ENCODE peak calls at places on chromosomes 12 and 14, in eight cellular contexts. One of them, this sample, is unnamed.

GRCh38 chr14:32709072-32709471 is 229.6 kb upstream of the NPAS3 start:
- DNase-seq in A172: peak; percentile 74
- DNase-seq in CD4-positive, alpha-beta T cell: no peak
- DNase-seq in germinal center: no peak
- DNase-seq in stimulated activated CD4-positive, alpha-beta T cell treated with anti-CD3 and anti-CD28 coated beads, Interleukin-15, amount 100 ng/mL, for 24 hours: no peak
- DNase-seq in heart left ventricle: no peak
- DNase-seq in stimulated activated naive CD4-positive, alpha-beta T cell: no peak
- DNase-seq in non-pigmented ciliary epithelial cell: peak; percentile 63
- DNase-seq in this sample: no peak

GRCh38 chr14:75896341-75896740 is 85.5 kb downstream of the TGFB3 start:
- DNase-seq in non-pigmented ciliary epithelial cell: no peak
- DNase-seq in stimulated activated CD4-positive, alpha-beta T cell treated with anti-CD3 and anti-CD28 coated beads, Interleukin-15, amount 100 ng/mL, for 24 hours: no peak
- DNase-seq in heart left ventricle: no peak
- DNase-seq in A172: no peak
- DNase-seq in germinal center: no peak
- DNase-seq in stimulated activated naive CD4-positive, alpha-beta T cell: no peak
- DNase-seq in CD4-positive, alpha-beta T cell: no peak
- DNase-seq in this sample: no peak

GRCh38 chr12:43835656-43836454 is at the start of gene TMEM117:
- DNase-seq in CD4-positive, alpha-beta T cell: peak; percentile 43
- DNase-seq in stimulated activated CD4-positive, alpha-beta T cell treated with anti-CD3 and anti-CD28 coated beads, Interleukin-15, amount 100 ng/mL, for 24 hours: peak; percentile 72
- DNase-seq in stimulated activated naive CD4-positive, alpha-beta T cell: peak; percentile 58
- DNase-seq in heart left ventricle: peak; percentile 88
- DNase-seq in A172: peak; percentile 37
- DNase-seq in non-pigmented ciliary epithelial cell: no peak
- DNase-seq in germinal center: peak; percentile 71
- DNase-seq in this sample: peak; percentile 59

GRCh38 chr14:69423279-69423678 is 24.8 kb downstream of the SLC39A9 start:
- DNase-seq in germinal center: no peak
- DNase-seq in CD4-positive, alpha-beta T cell: no peak
- DNase-seq in stimulated activated CD4-positive, alpha-beta T cell treated with anti-CD3 and anti-CD28 coated beads, Interleukin-15, amount 100 ng/mL, for 24 hours: no peak
- DNase-seq in heart left ventricle: no peak
- DNase-seq in stimulated activated naive CD4-positive, alpha-beta T cell: no peak
- DNase-seq in non-pigmented ciliary epithelial cell: no peak
- DNase-seq in A172: no peak
- DNase-seq in this sample: no peak

GRCh38 chr14:77991128-77991772 is 178.9 kb upstream of the NRXN3 start:
- DNase-seq in CD4-positive, alpha-beta T cell: no peak
- DNase-seq in A172: no peak
- DNase-seq in non-pigmented ciliary epithelial cell: no peak
- DNase-seq in stimulated activated naive CD4-positive, alpha-beta T cell: no peak
- DNase-seq in germinal center: no peak
- DNase-seq in stimulated activated CD4-positive, alpha-beta T cell treated with anti-CD3 and anti-CD28 coated beads, Interleukin-15, amount 100 ng/mL, for 24 hours: no peak
- DNase-seq in heart left ventricle: no peak
- DNase-seq in this sample: no peak

GRCh38 chr14:100283984-100284881 is 22.0 kb downstream of the SLC25A29 start:
- DNase-seq in heart left ventricle: no peak
- DNase-seq in stimulated activated naive CD4-positive, alpha-beta T cell: no peak
- DNase-seq in germinal center: no peak
- DNase-seq in non-pigmented ciliary epithelial cell: no peak
- DNase-seq in stimulated activated CD4-positive, alpha-beta T cell treated with anti-CD3 and anti-CD28 coated beads, Interleukin-15, amount 100 ng/mL, for 24 hours: no peak
- DNase-seq in A172: no peak
- DNase-seq in CD4-positive, alpha-beta T cell: no peak
- DNase-seq in this sample: no peak

GRCh38 chr12:13425766-13426165 is 229.2 kb downstream of the EMP1 start:
- DNase-seq in non-pigmented ciliary epithelial cell: peak; percentile 61
- DNase-seq in germinal center: no peak
- DNase-seq in A172: peak; percentile 66
- DNase-seq in CD4-positive, alpha-beta T cell: no peak
- DNase-seq in stimulated activated naive CD4-positive, alpha-beta T cell: no peak
- DNase-seq in stimulated activated CD4-positive, alpha-beta T cell treated with anti-CD3 and anti-CD28 coated beads, Interleukin-15, amount 100 ng/mL, for 24 hours: no peak
- DNase-seq in heart left ventricle: no peak
- DNase-seq in this sample: no peak

GRCh38 chr12:49503674-49504180 is 35.1 kb upstream of the KCNH3 start:
- DNase-seq in heart left ventricle: no peak
- DNase-seq in stimulated activated CD4-positive, alpha-beta T cell treated with anti-CD3 and anti-CD28 coated beads, Interleukin-15, amount 100 ng/mL, for 24 hours: no peak
- DNase-seq in germinal center: no peak
- DNase-seq in non-pigmented ciliary epithelial cell: no peak
- DNase-seq in CD4-positive, alpha-beta T cell: no peak
- DNase-seq in A172: peak; percentile 63
- DNase-seq in stimulated activated naive CD4-positive, alpha-beta T cell: no peak
- DNase-seq in this sample: peak; percentile 20

GRCh38 chr14:81157431-81157830 is 63.3 kb downstream of the GTF2A1 start:
- DNase-seq in non-pigmented ciliary epithelial cell: no peak
- DNase-seq in stimulated activated naive CD4-positive, alpha-beta T cell: no peak
- DNase-seq in A172: no peak
- DNase-seq in stimulated activated CD4-positive, alpha-beta T cell treated with anti-CD3 and anti-CD28 coated beads, Interleukin-15, amount 100 ng/mL, for 24 hours: no peak
- DNase-seq in CD4-positive, alpha-beta T cell: no peak
- DNase-seq in heart left ventricle: no peak
- DNase-seq in germinal center: no peak
- DNase-seq in this sample: no peak

GRCh38 chr12:110563702-110564470 is 19.2 kb downstream of the PPTC7 start:
- DNase-seq in A172: no peak
- DNase-seq in germinal center: no peak
- DNase-seq in heart left ventricle: no peak
- DNase-seq in stimulated activated CD4-positive, alpha-beta T cell treated with anti-CD3 and anti-CD28 coated beads, Interleukin-15, amount 100 ng/mL, for 24 hours: no peak
- DNase-seq in non-pigmented ciliary epithelial cell: no peak
- DNase-seq in CD4-positive, alpha-beta T cell: no peak
- DNase-seq in stimulated activated naive CD4-positive, alpha-beta T cell: no peak
- DNase-seq in this sample: no peak

GRCh38 chr12:50621435-50622304 is 116.9 kb downstream of the DIP2B start:
- DNase-seq in heart left ventricle: no peak
- DNase-seq in stimulated activated CD4-positive, alpha-beta T cell treated with anti-CD3 and anti-CD28 coated beads, Interleukin-15, amount 100 ng/mL, for 24 hours: no peak
- DNase-seq in A172: no peak
- DNase-seq in stimulated activated naive CD4-positive, alpha-beta T cell: no peak
- DNase-seq in CD4-positive, alpha-beta T cell: no peak
- DNase-seq in non-pigmented ciliary epithelial cell: no peak
- DNase-seq in germinal center: no peak
- DNase-seq in this sample: no peak

GRCh38 chr14:30974628-30975027 is 50.8 kb upstream of the AP4S1 start:
- DNase-seq in A172: no peak
- DNase-seq in germinal center: no peak
- DNase-seq in stimulated activated naive CD4-positive, alpha-beta T cell: no peak
- DNase-seq in non-pigmented ciliary epithelial cell: no peak
- DNase-seq in stimulated activated CD4-positive, alpha-beta T cell treated with anti-CD3 and anti-CD28 coated beads, Interleukin-15, amount 100 ng/mL, for 24 hours: no peak
- DNase-seq in heart left ventricle: no peak
- DNase-seq in CD4-positive, alpha-beta T cell: no peak
- DNase-seq in this sample: no peak

GRCh38 chr12:7989827-7990491 is 42.6 kb upstream of the FOXJ2 start:
- DNase-seq in stimulated activated naive CD4-positive, alpha-beta T cell: no peak
- DNase-seq in stimulated activated CD4-positive, alpha-beta T cell treated with anti-CD3 and anti-CD28 coated beads, Interleukin-15, amount 100 ng/mL, for 24 hours: peak; percentile 84
- DNase-seq in germinal center: no peak
- DNase-seq in non-pigmented ciliary epithelial cell: no peak
- DNase-seq in CD4-positive, alpha-beta T cell: peak; percentile 66
- DNase-seq in heart left ventricle: peak; percentile 41
- DNase-seq in A172: no peak
- DNase-seq in this sample: no peak

GRCh38 chr14:93693914-93694313 is 94.4 kb downstream of the PRIMA1 start:
- DNase-seq in heart left ventricle: no peak
- DNase-seq in germinal center: no peak
- DNase-seq in A172: no peak
- DNase-seq in stimulated activated naive CD4-positive, alpha-beta T cell: no peak
- DNase-seq in non-pigmented ciliary epithelial cell: no peak
- DNase-seq in CD4-positive, alpha-beta T cell: no peak
- DNase-seq in stimulated activated CD4-positive, alpha-beta T cell treated with anti-CD3 and anti-CD28 coated beads, Interleukin-15, amount 100 ng/mL, for 24 hours: no peak
- DNase-seq in this sample: no peak

GRCh38 chr12:22046090-22046967 is at the start of gene CMAS:
- DNase-seq in CD4-positive, alpha-beta T cell: peak; percentile 72
- DNase-seq in heart left ventricle: peak; percentile 86
- DNase-seq in germinal center: peak; percentile 83
- DNase-seq in stimulated activated CD4-positive, alpha-beta T cell treated with anti-CD3 and anti-CD28 coated beads, Interleukin-15, amount 100 ng/mL, for 24 hours: peak; percentile 89
- DNase-seq in A172: peak; percentile 64
- DNase-seq in non-pigmented ciliary epithelial cell: no peak
- DNase-seq in stimulated activated naive CD4-positive, alpha-beta T cell: peak; percentile 78
- DNase-seq in this sample: peak; percentile 83

GRCh38 chr12:113231275-113232231 is 10.3 kb downstream of the TPCN1 start:
- DNase-seq in CD4-positive, alpha-beta T cell: no peak
- DNase-seq in germinal center: no peak
- DNase-seq in A172: peak; percentile 94
- DNase-seq in stimulated activated naive CD4-positive, alpha-beta T cell: no peak
- DNase-seq in non-pigmented ciliary epithelial cell: peak; percentile 81
- DNase-seq in heart left ventricle: no peak
- DNase-seq in stimulated activated CD4-positive, alpha-beta T cell treated with anti-CD3 and anti-CD28 coated beads, Interleukin-15, amount 100 ng/mL, for 24 hours: no peak
- DNase-seq in this sample: no peak

GRCh38 chr14:93986972-93987371 is 10.1 kb upstream of the CCDC197 start:
- DNase-seq in heart left ventricle: peak; percentile 84
- DNase-seq in CD4-positive, alpha-beta T cell: no peak
- DNase-seq in stimulated activated naive CD4-positive, alpha-beta T cell: no peak
- DNase-seq in germinal center: no peak
- DNase-seq in stimulated activated CD4-positive, alpha-beta T cell treated with anti-CD3 and anti-CD28 coated beads, Interleukin-15, amount 100 ng/mL, for 24 hours: no peak
- DNase-seq in non-pigmented ciliary epithelial cell: no peak
- DNase-seq in A172: no peak
- DNase-seq in this sample: no peak

GRCh38 chr12:2395352-2395977 is 342.7 kb downstream of the CACNA1C start:
- DNase-seq in germinal center: peak; percentile 50
- DNase-seq in non-pigmented ciliary epithelial cell: no peak
- DNase-seq in A172: no peak
- DNase-seq in CD4-positive, alpha-beta T cell: no peak
- DNase-seq in stimulated activated naive CD4-positive, alpha-beta T cell: no peak
- DNase-seq in stimulated activated CD4-positive, alpha-beta T cell treated with anti-CD3 and anti-CD28 coated beads, Interleukin-15, amount 100 ng/mL, for 24 hours: peak; percentile 58
- DNase-seq in heart left ventricle: peak; percentile 47
- DNase-seq in this sample: peak; percentile 71

GRCh38 chr12:129401572-129401971 is 502.3 kb downstream of the TMEM132D start:
- DNase-seq in non-pigmented ciliary epithelial cell: no peak
- DNase-seq in stimulated activated CD4-positive, alpha-beta T cell treated with anti-CD3 and anti-CD28 coated beads, Interleukin-15, amount 100 ng/mL, for 24 hours: no peak
- DNase-seq in stimulated activated naive CD4-positive, alpha-beta T cell: no peak
- DNase-seq in A172: no peak
- DNase-seq in heart left ventricle: no peak
- DNase-seq in germinal center: no peak
- DNase-seq in CD4-positive, alpha-beta T cell: no peak
- DNase-seq in this sample: no peak

GRCh38 chr14:36207500-36207899 is 31.0 kb upstream of the PTCSC3 start:
- DNase-seq in stimulated activated CD4-positive, alpha-beta T cell treated with anti-CD3 and anti-CD28 coated beads, Interleukin-15, amount 100 ng/mL, for 24 hours: no peak
- DNase-seq in non-pigmented ciliary epithelial cell: no peak
- DNase-seq in germinal center: no peak
- DNase-seq in A172: peak; percentile 8
- DNase-seq in stimulated activated naive CD4-positive, alpha-beta T cell: no peak
- DNase-seq in CD4-positive, alpha-beta T cell: no peak
- DNase-seq in heart left ventricle: no peak
- DNase-seq in this sample: peak; percentile 39

GRCh38 chr12:92898755-92899154 is 30.3 kb downstream of the EEA1 start:
- DNase-seq in non-pigmented ciliary epithelial cell: no peak
- DNase-seq in germinal center: no peak
- DNase-seq in CD4-positive, alpha-beta T cell: no peak
- DNase-seq in heart left ventricle: no peak
- DNase-seq in A172: peak; percentile 61
- DNase-seq in stimulated activated naive CD4-positive, alpha-beta T cell: no peak
- DNase-seq in stimulated activated CD4-positive, alpha-beta T cell treated with anti-CD3 and anti-CD28 coated beads, Interleukin-15, amount 100 ng/mL, for 24 hours: no peak
- DNase-seq in this sample: no peak

GRCh38 chr14:92491782-92492181 is 21.8 kb upstream of the RIN3 start:
- DNase-seq in A172: no peak
- DNase-seq in non-pigmented ciliary epithelial cell: no peak
- DNase-seq in stimulated activated CD4-positive, alpha-beta T cell treated with anti-CD3 and anti-CD28 coated beads, Interleukin-15, amount 100 ng/mL, for 24 hours: no peak
- DNase-seq in CD4-positive, alpha-beta T cell: no peak
- DNase-seq in heart left ventricle: no peak
- DNase-seq in stimulated activated naive CD4-positive, alpha-beta T cell: no peak
- DNase-seq in germinal center: no peak
- DNase-seq in this sample: no peak

GRCh38 chr12:103053089-103053488 is 95.6 kb downstream of the ASCL1 start:
- DNase-seq in CD4-positive, alpha-beta T cell: no peak
- DNase-seq in stimulated activated naive CD4-positive, alpha-beta T cell: no peak
- DNase-seq in heart left ventricle: no peak
- DNase-seq in non-pigmented ciliary epithelial cell: no peak
- DNase-seq in A172: no peak
- DNase-seq in germinal center: no peak
- DNase-seq in stimulated activated CD4-positive, alpha-beta T cell treated with anti-CD3 and anti-CD28 coated beads, Interleukin-15, amount 100 ng/mL, for 24 hours: no peak
- DNase-seq in this sample: no peak

GRCh38 chr14:92687681-92688433 is 60.6 kb downstream of the LGMN start:
- DNase-seq in A172: no peak
- DNase-seq in stimulated activated CD4-positive, alpha-beta T cell treated with anti-CD3 and anti-CD28 coated beads, Interleukin-15, amount 100 ng/mL, for 24 hours: no peak
- DNase-seq in CD4-positive, alpha-beta T cell: no peak
- DNase-seq in germinal center: no peak
- DNase-seq in heart left ventricle: no peak
- DNase-seq in stimulated activated naive CD4-positive, alpha-beta T cell: no peak
- DNase-seq in non-pigmented ciliary epithelial cell: no peak
- DNase-seq in this sample: no peak

GRCh38 chr14:55074662-55075061 is 23.2 kb downstream of the MAPK1IP1L start:
- DNase-seq in stimulated activated CD4-positive, alpha-beta T cell treated with anti-CD3 and anti-CD28 coated beads, Interleukin-15, amount 100 ng/mL, for 24 hours: no peak
- DNase-seq in heart left ventricle: no peak
- DNase-seq in germinal center: no peak
- DNase-seq in CD4-positive, alpha-beta T cell: no peak
- DNase-seq in A172: no peak
- DNase-seq in stimulated activated naive CD4-positive, alpha-beta T cell: no peak
- DNase-seq in non-pigmented ciliary epithelial cell: no peak
- DNase-seq in this sample: no peak

GRCh38 chr12:56565510-56566101 is 44.0 kb downstream of the RBMS2 start:
- DNase-seq in germinal center: peak; percentile 20
- DNase-seq in CD4-positive, alpha-beta T cell: no peak
- DNase-seq in stimulated activated naive CD4-positive, alpha-beta T cell: no peak
- DNase-seq in A172: peak; percentile 64
- DNase-seq in heart left ventricle: peak; percentile 91
- DNase-seq in non-pigmented ciliary epithelial cell: no peak
- DNase-seq in stimulated activated CD4-positive, alpha-beta T cell treated with anti-CD3 and anti-CD28 coated beads, Interleukin-15, amount 100 ng/mL, for 24 hours: peak; percentile 49
- DNase-seq in this sample: peak; percentile 86

GRCh38 chr14:93090826-93091583 is 24.7 kb downstream of the ITPK1 start:
- DNase-seq in stimulated activated naive CD4-positive, alpha-beta T cell: no peak
- DNase-seq in heart left ventricle: peak; percentile 72
- DNase-seq in CD4-positive, alpha-beta T cell: no peak
- DNase-seq in non-pigmented ciliary epithelial cell: no peak
- DNase-seq in germinal center: no peak
- DNase-seq in A172: no peak
- DNase-seq in stimulated activated CD4-positive, alpha-beta T cell treated with anti-CD3 and anti-CD28 coated beads, Interleukin-15, amount 100 ng/mL, for 24 hours: no peak
- DNase-seq in this sample: no peak

GRCh38 chr12:88753707-88754106 is 173.4 kb upstream of the KITLG start:
- DNase-seq in stimulated activated naive CD4-positive, alpha-beta T cell: no peak
- DNase-seq in stimulated activated CD4-positive, alpha-beta T cell treated with anti-CD3 and anti-CD28 coated beads, Interleukin-15, amount 100 ng/mL, for 24 hours: no peak
- DNase-seq in A172: no peak
- DNase-seq in heart left ventricle: no peak
- DNase-seq in germinal center: no peak
- DNase-seq in non-pigmented ciliary epithelial cell: no peak
- DNase-seq in CD4-positive, alpha-beta T cell: no peak
- DNase-seq in this sample: no peak

GRCh38 chr14:103444837-103445524 is 59.8 kb downstream of the MARK3 start:
- DNase-seq in CD4-positive, alpha-beta T cell: no peak
- DNase-seq in A172: peak; percentile 23
- DNase-seq in stimulated activated naive CD4-positive, alpha-beta T cell: no peak
- DNase-seq in heart left ventricle: no peak
- DNase-seq in non-pigmented ciliary epithelial cell: no peak
- DNase-seq in stimulated activated CD4-positive, alpha-beta T cell treated with anti-CD3 and anti-CD28 coated beads, Interleukin-15, amount 100 ng/mL, for 24 hours: no peak
- DNase-seq in germinal center: no peak
- DNase-seq in this sample: no peak

GRCh38 chr12:113740699-113741098 is 225.4 kb downstream of the RBM19 start:
- DNase-seq in heart left ventricle: no peak
- DNase-seq in CD4-positive, alpha-beta T cell: no peak
- DNase-seq in A172: no peak
- DNase-seq in stimulated activated CD4-positive, alpha-beta T cell treated with anti-CD3 and anti-CD28 coated beads, Interleukin-15, amount 100 ng/mL, for 24 hours: no peak
- DNase-seq in stimulated activated naive CD4-positive, alpha-beta T cell: no peak
- DNase-seq in non-pigmented ciliary epithelial cell: no peak
- DNase-seq in germinal center: no peak
- DNase-seq in this sample: no peak

GRCh38 chr12:105414088-105414487 is 83.6 kb downstream of the C12orf75 start:
- DNase-seq in germinal center: no peak
- DNase-seq in CD4-positive, alpha-beta T cell: no peak
- DNase-seq in heart left ventricle: no peak
- DNase-seq in stimulated activated CD4-positive, alpha-beta T cell treated with anti-CD3 and anti-CD28 coated beads, Interleukin-15, amount 100 ng/mL, for 24 hours: no peak
- DNase-seq in A172: no peak
- DNase-seq in non-pigmented ciliary epithelial cell: no peak
- DNase-seq in stimulated activated naive CD4-positive, alpha-beta T cell: no peak
- DNase-seq in this sample: no peak

GRCh38 chr14:19917955-19918518 is 2.4 kb upstream of the OR4K5 start:
- DNase-seq in stimulated activated naive CD4-positive, alpha-beta T cell: no peak
- DNase-seq in germinal center: no peak
- DNase-seq in heart left ventricle: no peak
- DNase-seq in stimulated activated CD4-positive, alpha-beta T cell treated with anti-CD3 and anti-CD28 coated beads, Interleukin-15, amount 100 ng/mL, for 24 hours: no peak
- DNase-seq in non-pigmented ciliary epithelial cell: no peak
- DNase-seq in A172: no peak
- DNase-seq in CD4-positive, alpha-beta T cell: no peak
- DNase-seq in this sample: no peak